ENCODE peak calls at places on chromosomes 7 and 10, in seven cellular contexts. X is HL-60; H is upper lobe of right lung; B is CD8-positive, alpha-beta memory T cell; R is CD4-positive, alpha-beta memory T cell; M is cardiac fibroblast; W is Panc1. O is an unnamed sample.

GRCh38 chr7:128389085-128389814 is 20.5 kb downstream of the IMPDH1 start:
- DNase-seq in H (no peak), X (no peak), R (no peak), B (no peak), W (no peak), M (no peak), O (no peak)

GRCh38 chr7:158384746-158385145 is 202.9 kb downstream of the PTPRN2 start:
- DNase-seq in M (no peak), B (no peak), X (no peak), R (no peak), H (no peak), W (no peak), O (no peak)

GRCh38 chr7:34750636-34751035 is 92.6 kb downstream of the NPSR1 start:
- DNase-seq in M (no peak), B (no peak), W (no peak), R (no peak), X (no peak), H (no peak), O (no peak)

GRCh38 chr7:24979863-24980694 is at the start of gene OSBPL3:
- DNase-seq in R (peak), W (peak), M (peak), X (peak), H (peak), B (peak), O (peak)

GRCh38 chr10:79446451-79447020 is 1.1 kb upstream of the ZCCHC24 start:
- DNase-seq in X (no peak), W (no peak), H (peak), R (peak), M (peak), B (peak), O (peak)

GRCh38 chr7:89017676-89018075 is 222.1 kb upstream of the TEX47 start:
- DNase-seq in W (no peak), R (no peak), B (no peak), M (no peak), H (no peak), X (no peak), O (no peak)

GRCh38 chr10:541750-542371 is 147.6 kb downstream of the DIP2C start:
- DNase-seq in R (no peak), W (no peak), B (no peak), X (no peak), M (no peak), H (no peak), O (no peak)

GRCh38 chr10:120400601-120401000 is 56.4 kb upstream of the PLPP4 start:
- DNase-seq in H (no peak), R (no peak), B (no peak), X (no peak), W (no peak), M (no peak), O (no peak)

GRCh38 chr10:97886264-97886663 is 36.6 kb downstream of the GOLGA7B start:
- DNase-seq in R (no peak), X (no peak), M (no peak), H (no peak), B (no peak), W (no peak), O (no peak)

GRCh38 chr7:3538051-3538450 is 237.0 kb downstream of the SDK1 start:
- DNase-seq in R (no peak), W (no peak), B (no peak), M (no peak), X (no peak), H (no peak), O (no peak)

GRCh38 chr10:28679941-28680752 is 2.8 kb downstream of the BAMBI start:
- DNase-seq in H (no peak), M (no peak), X (peak), W (no peak), B (no peak), R (no peak), O (no peak)

GRCh38 chr7:45890125-45890901 is 2.0 kb downstream of the IGFBP1 start:
- DNase-seq in R (no peak), X (no peak), H (no peak), M (no peak), W (no peak), B (no peak), O (no peak)

GRCh38 chr10:49649294-49649693 is 30.2 kb upstream of the C10orf53 start:
- DNase-seq in M (peak), R (no peak), W (no peak), X (peak), H (no peak), B (no peak), O (no peak)

GRCh38 chr7:40200791-40201190 is 66.0 kb downstream of the SUGCT start:
- DNase-seq in X (no peak), M (peak), W (no peak), H (no peak), R (no peak), B (no peak), O (no peak)

GRCh38 chr10:35375091-35375765 is 38.9 kb downstream of the CCNY start:
- DNase-seq in X (no peak), W (no peak), R (no peak), M (peak), H (no peak), B (no peak), O (no peak)

GRCh38 chr10:71980181-71981023 is 16.2 kb downstream of the CHST3 start:
- DNase-seq in R (no peak), M (peak), X (no peak), W (no peak), B (no peak), H (no peak), O (no peak)

GRCh38 chr10:110147961-110148360 is 59.4 kb upstream of the MXI1 start:
- DNase-seq in H (no peak), X (peak), M (no peak), B (no peak), R (no peak), W (no peak), O (no peak)

GRCh38 chr7:129387537-129387936 is 46.7 kb upstream of the STRIP2 start:
- DNase-seq in R (no peak), B (no peak), M (no peak), W (no peak), H (no peak), X (no peak), O (no peak)

GRCh38 chr7:29989257-29989995 is at the start of gene SCRN1:
- DNase-seq in M (peak), H (peak), X (peak), B (peak), W (no peak), R (no peak), O (no peak)

GRCh38 chr7:115087437-115087836 is 165.5 kb downstream of the MDFIC start:
- DNase-seq in H (no peak), W (no peak), B (no peak), R (no peak), X (no peak), M (peak), O (no peak)

GRCh38 chr7:2033586-2034135 is 199.1 kb downstream of the MAD1L1 start:
- DNase-seq in W (no peak), X (no peak), H (no peak), R (no peak), M (no peak), B (no peak), O (no peak)

GRCh38 chr7:143929224-143929920 is 5.7 kb upstream of the OR2F2 start:
- DNase-seq in R (no peak), X (no peak), W (no peak), H (no peak), B (no peak), M (no peak), O (no peak)

GRCh38 chr7:115224923-115225322 is 303.0 kb downstream of the MDFIC start:
- DNase-seq in H (no peak), M (no peak), R (no peak), B (no peak), X (no peak), W (no peak), O (no peak)

GRCh38 chr10:132063432-132063831 is 2.3 kb upstream of the JAKMIP3 start:
- DNase-seq in M (no peak), R (no peak), B (no peak), H (peak), X (no peak), W (no peak), O (no peak)

GRCh38 chr7:28980504-28981281 is 22.6 kb upstream of the TRIL start:
- DNase-seq in M (peak), B (no peak), W (no peak), R (no peak), X (no peak), H (no peak), O (no peak)

GRCh38 chr10:101021239-101021638 is 9.7 kb downstream of the PDZD7 start:
- DNase-seq in W (no peak), X (no peak), H (peak), M (no peak), R (no peak), B (no peak), O (no peak)

GRCh38 chr10:103895458-103896186 is 22.4 kb downstream of the STN1 start:
- DNase-seq in M (peak), W (peak), X (no peak), R (no peak), H (no peak), B (no peak), O (no peak)
- H3K4me3 ChIP-seq in M (no peak), W (no peak), X (no peak), R (no peak), H (no peak), B (no peak), O (no peak)

GRCh38 chr7:94633025-94633341 is 22.9 kb downstream of the SGCE start:
- DNase-seq in R (no peak), B (no peak), W (no peak), M (no peak), H (no peak), X (no peak), O (no peak)

GRCh38 chr7:94630855-94631254 is 25.1 kb downstream of the SGCE start:
- DNase-seq in X (no peak), R (no peak), M (peak), W (no peak), H (no peak), B (no peak), O (no peak)

GRCh38 chr7:94635687-94636086 is 20.2 kb downstream of the SGCE start:
- DNase-seq in M (no peak), X (no peak), B (no peak), R (no peak), W (no peak), H (no peak), O (no peak)

GRCh38 chr7:94632338-94633024 is 23.5 kb downstream of the SGCE start:
- DNase-seq in M (peak), W (no peak), B (no peak), H (no peak), R (no peak), X (no peak), O (no peak)
- H3K4me3 ChIP-seq in M (no peak), W (no peak), B (no peak), H (no peak), R (no peak), X (no peak), O (no peak)

GRCh38 chr10:80458638-80459037 is 4.5 kb downstream of the TSPAN14 start:
- DNase-seq in M (no peak), X (no peak), W (no peak), R (no peak), H (no peak), B (no peak), O (no peak)

GRCh38 chr10:80458263-80458625 is 4.1 kb downstream of the TSPAN14 start:
- DNase-seq in W (no peak), M (no peak), H (no peak), R (no peak), X (no peak), B (no peak), O (no peak)

GRCh38 chr10:80457554-80458262 is 3.6 kb downstream of the TSPAN14 start:
- DNase-seq in W (no peak), M (no peak), B (no peak), R (no peak), X (no peak), H (no peak), O (no peak)

GRCh38 chr10:80460399-80461207 is 6.5 kb downstream of the TSPAN14 start:
- DNase-seq in B (no peak), R (no peak), M (peak), W (no peak), H (peak), X (peak), O (no peak)

DNA sequence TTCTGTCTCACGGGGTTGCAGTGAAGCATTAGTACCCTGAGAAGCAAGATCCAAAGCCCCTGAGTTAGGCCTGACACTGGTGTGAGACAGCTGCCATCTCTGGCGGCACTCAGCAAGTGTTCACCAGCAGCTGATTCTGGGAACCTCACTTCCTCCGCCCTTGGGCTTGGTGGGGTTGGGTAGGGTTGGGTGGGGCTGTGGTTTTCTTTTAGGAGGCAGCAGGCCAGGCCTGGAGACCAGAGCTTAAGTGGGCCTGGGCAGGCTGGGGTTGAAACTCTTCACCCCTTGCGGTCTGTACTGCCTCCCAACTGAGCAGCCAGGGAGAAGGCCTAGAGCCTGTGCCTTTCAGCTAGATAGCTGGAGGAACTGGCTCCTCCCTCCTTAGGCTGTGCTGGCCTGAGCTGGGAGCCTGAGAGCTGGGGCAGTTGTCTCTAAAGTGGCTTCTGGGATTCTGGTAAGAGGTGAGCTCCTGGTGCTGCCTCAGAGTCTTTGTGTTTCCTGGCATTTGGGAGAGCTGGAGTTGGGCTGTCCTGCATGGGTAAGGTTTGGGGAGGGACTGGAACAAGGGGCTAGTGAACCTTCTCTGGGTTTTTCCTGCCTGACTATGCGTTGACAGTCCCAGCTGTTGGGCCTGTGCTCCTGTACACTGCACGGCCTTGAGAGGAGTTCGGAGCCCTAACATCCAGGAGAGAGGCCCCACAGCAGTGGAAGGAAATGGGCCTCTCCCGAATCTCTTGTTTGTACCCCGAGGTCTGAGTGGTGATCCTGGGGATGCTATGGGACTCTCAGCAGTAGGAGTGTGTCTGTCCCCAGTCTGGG is 5.1 kb downstream of the TSPAN14 start:
- DNase-seq in M (peak), H (peak), R (peak), B (peak), W (no peak), X (peak), O (peak)
- H3K4me3 ChIP-seq in M (no peak), H (peak), R (peak), B (peak), W (no peak), X (peak), O (peak)

GRCh38 chr7:92446869-92447238 is 428 bp upstream of the GATAD1 start:
- DNase-seq in W (no peak), B (no peak), R (no peak), M (no peak), X (no peak), H (no peak), O (no peak)
- H3K4me3 ChIP-seq in W (peak), B (peak), R (peak), M (no peak), X (peak), H (peak), O (peak)

O was measured in effector memory CD4-positive, alpha-beta T cell.